ENCODE peak calls at places on chromosomes 13 and 19, in four cellular contexts. One of them, this sample, is unnamed.

GRCh38 chr19:13017306-13018036 is 22.2 kb downstream of the NFIX start:
- DNase-seq in A549: no peak
- DNase-seq in WTC11: no peak
- DNase-seq in K562: no peak
- DNase-seq in this sample: no peak

GRCh38 chr19:31503211-31503610 is 154.0 kb upstream of the TSHZ3 start:
- DNase-seq in A549: no peak
- DNase-seq in WTC11: no peak
- DNase-seq in K562: no peak
- DNase-seq in this sample: no peak

GRCh38 chr13:95115525-95115924 is 185.7 kb downstream of the ABCC4 start:
- DNase-seq in A549: peak
- DNase-seq in WTC11: no peak
- DNase-seq in K562: no peak
- DNase-seq in this sample: no peak

GRCh38 chr19:27748551-27749152 is 1464.3 kb downstream of the UQCRFS1 start:
- DNase-seq in A549: no peak
- DNase-seq in WTC11: no peak
- DNase-seq in K562: no peak
- DNase-seq in this sample: no peak

GRCh38 chr13:27177852-27178251 is 6.2 kb upstream of the USP12 start:
- DNase-seq in A549: no peak
- DNase-seq in WTC11: peak
- DNase-seq in K562: no peak
- DNase-seq in this sample: no peak

GRCh38 chr13:31174018-31174417 is 12.3 kb upstream of the HSPH1 start:
- DNase-seq in A549: no peak
- DNase-seq in WTC11: no peak
- DNase-seq in K562: no peak
- DNase-seq in this sample: no peak

GRCh38 chr19:56476671-56477428 is at the start of gene ZNF667:
- DNase-seq in A549: no peak
- DNase-seq in WTC11: no peak
- DNase-seq in K562: no peak
- DNase-seq in this sample: peak

GRCh38 chr13:23621316-23621645 is 51.1 kb downstream of the TNFRSF19 start:
- DNase-seq in A549: peak
- DNase-seq in WTC11: no peak
- DNase-seq in K562: no peak
- DNase-seq in this sample: no peak

GRCh38 chr13:27289016-27289665 is 18.5 kb downstream of the RASL11A start:
- DNase-seq in A549: no peak
- DNase-seq in WTC11: no peak
- DNase-seq in K562: no peak
- DNase-seq in this sample: no peak

GRCh38 chr13:92315265-92315664 is 911.3 kb upstream of the GPC6 start:
- DNase-seq in A549: no peak
- DNase-seq in WTC11: no peak
- DNase-seq in K562: no peak
- DNase-seq in this sample: no peak

GRCh38 chr19:50266896-50267295 is 62.3 kb downstream of the KCNC3 start:
- DNase-seq in A549: no peak
- DNase-seq in WTC11: peak
- DNase-seq in K562: peak
- DNase-seq in this sample: no peak

GRCh38 chr13:77544365-77544764 is 8.9 kb downstream of the SCEL start:
- DNase-seq in A549: no peak
- DNase-seq in WTC11: no peak
- DNase-seq in K562: no peak
- DNase-seq in this sample: peak

GRCh38 chr13:99386911-99387788 is 80.0 kb upstream of the GPR183 start:
- DNase-seq in A549: peak
- DNase-seq in WTC11: peak
- DNase-seq in K562: peak
- DNase-seq in this sample: peak

GRCh38 chr19:9878511-9879196 is 43.5 kb downstream of the PIN1 start:
- DNase-seq in A549: no peak
- DNase-seq in WTC11: no peak
- DNase-seq in K562: no peak
- DNase-seq in this sample: no peak

GRCh38 chr13:111184685-111185401 is 69.7 kb downstream of the ARHGEF7 start:
- DNase-seq in A549: no peak
- DNase-seq in WTC11: no peak
- DNase-seq in K562: no peak
- DNase-seq in this sample: no peak

GRCh38 chr13:93859666-93860065 is 619.8 kb downstream of the DCT start:
- DNase-seq in A549: no peak
- DNase-seq in WTC11: no peak
- DNase-seq in K562: no peak
- DNase-seq in this sample: no peak

GRCh38 chr19:29260477-29261317 is 47.7 kb upstream of the UQCRFS1 start:
- DNase-seq in A549: peak
- DNase-seq in WTC11: peak
- DNase-seq in K562: peak
- DNase-seq in this sample: no peak

GRCh38 chr19:38700933-38701454 is 43.3 kb downstream of the CAPN12 start:
- DNase-seq in A549: no peak
- DNase-seq in WTC11: no peak
- DNase-seq in K562: no peak
- DNase-seq in this sample: no peak

GRCh38 chr13:44768233-44768632 is 192.1 kb upstream of the TSC22D1 start:
- DNase-seq in A549: no peak
- DNase-seq in WTC11: no peak
- DNase-seq in K562: no peak
- DNase-seq in this sample: no peak

GRCh38 chr13:32139251-32139650 is 107.7 kb downstream of the FRY start:
- DNase-seq in A549: no peak
- DNase-seq in WTC11: no peak
- DNase-seq in K562: no peak
- DNase-seq in this sample: no peak

GRCh38 chr19:34364462-34364829 is 550 bp upstream of the GPI start:
- DNase-seq in A549: no peak
- DNase-seq in WTC11: no peak
- DNase-seq in K562: no peak
- DNase-seq in this sample: no peak

GRCh38 chr19:53520547-53521372 is 17.2 kb upstream of the ZNF331 start:
- DNase-seq in A549: peak
- DNase-seq in WTC11: peak
- DNase-seq in K562: peak
- DNase-seq in this sample: peak

GRCh38 chr13:27578121-27579030 is 42.0 kb downstream of the LNX2 start:
- DNase-seq in A549: peak
- DNase-seq in WTC11: no peak
- DNase-seq in K562: no peak
- DNase-seq in this sample: no peak

GRCh38 chr19:54141356-54141755 is 3.8 kb downstream of the CNOT3 start:
- DNase-seq in A549: no peak
- DNase-seq in WTC11: no peak
- DNase-seq in K562: no peak
- DNase-seq in this sample: no peak

GRCh38 chr19:15195987-15196682 is 4.7 kb downstream of the NOTCH3 start:
- DNase-seq in A549: no peak
- DNase-seq in WTC11: peak
- DNase-seq in K562: no peak
- DNase-seq in this sample: no peak
- TF ChIP-seq JUN in A549: no peak
- TF ChIP-seq JUN in WTC11: no peak
- TF ChIP-seq JUN in K562: no peak
- TF ChIP-seq JUN in this sample: no peak

GRCh38 chr13:29255567-29255966 is 339.9 kb downstream of the SLC7A1 start:
- DNase-seq in A549: no peak
- DNase-seq in WTC11: no peak
- DNase-seq in K562: no peak
- DNase-seq in this sample: no peak
- TF ChIP-seq JUN in A549: no peak
- TF ChIP-seq JUN in WTC11: no peak
- TF ChIP-seq JUN in K562: no peak
- TF ChIP-seq JUN in this sample: no peak

GRCh38 chr19:47371269-47371668 is 22.2 kb downstream of the DHX34 start:
- DNase-seq in A549: no peak
- DNase-seq in WTC11: no peak
- DNase-seq in K562: no peak
- DNase-seq in this sample: no peak
- TF ChIP-seq JUN in A549: no peak
- TF ChIP-seq JUN in WTC11: no peak
- TF ChIP-seq JUN in K562: no peak
- TF ChIP-seq JUN in this sample: no peak

GRCh38 chr19:47601180-47601904 is 7.6 kb upstream of the BICRA start:
- DNase-seq in A549: no peak
- DNase-seq in WTC11: no peak
- DNase-seq in K562: peak
- DNase-seq in this sample: no peak

GRCh38 chr19:47600246-47601179 is 8.4 kb upstream of the BICRA start:
- DNase-seq in A549: peak
- DNase-seq in WTC11: peak
- DNase-seq in K562: peak
- DNase-seq in this sample: peak

GRCh38 chr19:47593860-47594259 is 15.1 kb upstream of the BICRA start:
- DNase-seq in A549: no peak
- DNase-seq in WTC11: no peak
- DNase-seq in K562: no peak
- DNase-seq in this sample: no peak

GRCh38 chr19:47598407-47599349 is 10.3 kb upstream of the BICRA start:
- DNase-seq in A549: peak
- DNase-seq in WTC11: peak
- DNase-seq in K562: no peak
- DNase-seq in this sample: peak

DNA sequence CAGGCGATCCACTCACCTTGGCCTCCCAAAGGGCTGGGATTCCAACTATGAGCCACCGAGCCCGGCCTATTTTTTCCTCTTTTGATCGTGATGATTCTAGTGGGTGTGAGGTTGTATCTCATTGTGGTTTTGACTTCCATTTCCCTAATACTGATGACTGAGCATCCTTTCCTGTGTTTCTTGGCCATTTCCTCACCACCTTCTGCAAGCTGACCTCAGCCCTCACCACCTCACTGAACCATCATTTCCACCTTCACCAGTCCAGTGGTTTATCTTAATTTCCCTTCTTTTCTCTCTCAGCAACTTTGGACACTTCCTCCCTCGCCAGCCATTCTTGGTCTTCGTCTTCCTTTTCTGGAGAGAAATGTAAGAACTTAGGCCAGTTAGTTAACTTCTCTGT is 13.0 kb upstream of the BICRA start:
- DNase-seq in A549: no peak
- DNase-seq in WTC11: no peak
- DNase-seq in K562: no peak
- DNase-seq in this sample: peak
- TF ChIP-seq JUN in A549: no peak
- TF ChIP-seq JUN in WTC11: no peak
- TF ChIP-seq JUN in K562: no peak
- TF ChIP-seq JUN in this sample: no peak

DNA sequence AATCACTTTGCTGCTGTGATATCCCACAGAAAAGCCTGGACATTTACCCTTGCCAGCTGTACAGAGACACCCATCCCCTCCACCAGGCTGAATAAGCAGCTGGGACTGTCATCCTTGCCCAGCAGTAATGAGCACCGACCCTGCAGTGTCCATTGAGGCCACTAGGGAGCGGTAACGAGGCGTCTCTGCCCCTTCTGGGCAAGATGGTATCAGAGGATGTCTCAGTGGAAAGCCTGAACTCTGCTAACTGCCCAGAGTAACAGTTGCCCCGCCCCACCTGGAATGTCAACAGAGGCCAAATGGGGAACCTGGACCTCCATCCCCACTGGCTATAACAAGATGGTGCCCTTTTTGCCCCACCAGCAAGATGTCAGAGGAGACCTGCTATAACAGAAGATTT is 22.8 kb upstream of the CEACAM20 start:
- DNase-seq in A549: peak
- DNase-seq in WTC11: peak
- DNase-seq in K562: peak
- DNase-seq in this sample: peak
- TF ChIP-seq JUN in A549: no peak
- TF ChIP-seq JUN in WTC11: no peak
- TF ChIP-seq JUN in K562: no peak
- TF ChIP-seq JUN in this sample: no peak

DNA sequence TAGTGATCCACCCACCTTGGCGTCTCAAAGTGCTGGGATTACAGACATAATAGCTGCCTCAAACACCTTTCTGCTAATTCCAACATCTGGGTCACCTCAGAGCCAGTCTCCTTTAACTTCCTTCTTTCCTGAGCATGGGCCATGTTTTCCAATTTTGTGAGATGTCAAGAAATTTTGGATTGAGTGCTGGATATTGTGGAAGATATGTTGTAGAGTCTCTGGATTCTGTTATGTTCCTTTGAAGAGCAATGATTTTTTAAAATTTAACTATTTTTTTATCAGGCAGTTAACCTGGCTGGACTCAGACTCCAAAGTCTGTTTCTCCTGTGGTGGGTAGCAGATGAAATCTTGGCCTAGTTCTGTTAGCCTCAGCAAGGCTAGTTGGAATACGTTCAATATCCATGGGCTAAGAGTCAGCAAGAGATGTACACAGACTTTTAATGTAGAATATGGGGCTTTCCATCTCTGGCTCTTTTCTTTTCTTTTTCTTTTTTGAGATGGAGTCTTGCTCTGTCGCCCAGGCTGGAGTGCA is 22.0 kb downstream of the CERS4 start:
- DNase-seq in A549: no peak
- DNase-seq in WTC11: no peak
- DNase-seq in K562: no peak
- DNase-seq in this sample: no peak
- TF ChIP-seq JUN in A549: no peak
- TF ChIP-seq JUN in WTC11: no peak
- TF ChIP-seq JUN in K562: no peak
- TF ChIP-seq JUN in this sample: no peak

This sample was measured in endothelial cell of umbilical vein.